ENCODE peak calls at places on chromosomes 3 and 15, in eight cellular contexts. J, V, F, W, A, O, E and U are unnamed samples.

GRCh38 chr15:87269566-87269965 is 987.0 kb downstream of the NTRK3 start:
- DNase-seq in A (no peak), F (no peak), J (no peak), W (no peak), O (no peak), E (no peak), V (no peak), U (no peak)

GRCh38 chr15:29962404-29962803 is 120.4 kb upstream of the GOLGA8J start:
- DNase-seq in E (no peak), W (no peak), J (no peak), F (no peak), O (no peak), A (no peak), V (no peak), U (no peak)

GRCh38 chr3:55804170-55805095 is 317.3 kb upstream of the WNT5A start:
- DNase-seq in O (no peak), F (no peak), A (no peak), V (no peak), E (no peak), J (no peak), W (no peak), U (no peak)

GRCh38 chr3:195240939-195241338 is 30.0 kb downstream of the XXYLT1 start:
- DNase-seq in W (no peak), J (no peak), O (no peak), V (no peak), E (no peak), A (no peak), F (no peak), U (no peak)

GRCh38 chr15:41025393-41025792 is 72.1 kb downstream of the CHAC1 start:
- DNase-seq in W (no peak), V (no peak), A (no peak), F (no peak), O (no peak), E (no peak), J (no peak), U (no peak)

GRCh38 chr15:84909782-84910181 is 25.3 kb downstream of the SLC28A1 start:
- DNase-seq in W (no peak), O (no peak), E (no peak), V (no peak), J (no peak), F (no peak), A (no peak), U (no peak)

GRCh38 chr3:87052499-87053260 is 61.7 kb upstream of the VGLL3 start:
- DNase-seq in J (no peak), V (no peak), F (no peak), A (no peak), E (no peak), W (no peak), O (no peak), U (peak)

GRCh38 chr3:167820114-167820865 is 84.8 kb downstream of the SERPINI1 start:
- DNase-seq in O (no peak), A (no peak), F (no peak), V (no peak), E (no peak), W (no peak), J (no peak), U (no peak)

GRCh38 chr3:188993140-188993539 is 178.6 kb upstream of the TPRG1 start:
- DNase-seq in O (no peak), V (no peak), F (peak), E (no peak), W (no peak), A (no peak), J (no peak), U (no peak)

GRCh38 chr3:104952160-104952559 is 414.5 kb upstream of the ALCAM start:
- DNase-seq in E (no peak), J (no peak), W (no peak), V (no peak), F (no peak), A (no peak), O (no peak), U (no peak)